ENCODE peak calls at places on chromosome 5, in four cellular contexts. I, U, J and W are unnamed samples.

GRCh38 chr5:5886812-5887486 is 464.5 kb downstream of the ICE1 start:
- DNase-seq in I (no peak), U (no peak), J (no peak), W (no peak)

GRCh38 chr5:158807947-158808346 is 291.8 kb downstream of the EBF1 start:
- DNase-seq in I (no peak), U (no peak), J (peak), W (peak)

GRCh38 chr5:93017854-93018253 is 563.2 kb downstream of the NR2F1-AS1 start:
- DNase-seq in I (no peak), U (peak), J (peak), W (peak)

GRCh38 chr5:78004559-78004958 is 228.4 kb upstream of the TBCA start:
- DNase-seq in I (no peak), U (no peak), J (no peak), W (peak)

GRCh38 chr5:74833537-74834266 is 32.5 kb downstream of the FAM169A start:
- DNase-seq in I (no peak), U (no peak), J (no peak), W (no peak)

GRCh38 chr5:132746592-132747063 is 598 bp upstream of the CCNI2 start:
- DNase-seq in I (no peak), U (no peak), J (no peak), W (peak)

GRCh38 chr5:180251141-180251540 is 40.7 kb downstream of the MAPK9 start:
- DNase-seq in I (no peak), U (no peak), J (no peak), W (no peak)

GRCh38 chr5:80453372-80453771 is 34.5 kb upstream of the FAM151B start:
- DNase-seq in I (no peak), U (no peak), J (no peak), W (no peak)

GRCh38 chr5:36875789-36876388 is 680 bp upstream of the NIPBL start:
- DNase-seq in I (peak), U (no peak), J (peak), W (peak)

GRCh38 chr5:16582081-16582480 is 34.7 kb downstream of the RETREG1 start:
- DNase-seq in I (no peak), U (no peak), J (no peak), W (no peak)

GRCh38 chr5:50958852-50959457 is 292.5 kb downstream of the PARP8 start:
- DNase-seq in I (no peak), U (no peak), J (peak), W (peak)

GRCh38 chr5:135456238-135457099 is 4.3 kb upstream of the TIFAB start:
- DNase-seq in I (no peak), U (peak), J (peak), W (peak)

GRCh38 chr5:180860273-180860886 is 696 bp downstream of the ZFP62 start:
- DNase-seq in I (peak), U (no peak), J (no peak), W (peak)

GRCh38 chr5:172452398-172453205 is 1.7 kb downstream of the SH3PXD2B start:
- DNase-seq in I (no peak), U (peak), J (peak), W (peak)

GRCh38 chr5:65938256-65938655 is 11.9 kb downstream of the ERBIN start:
- DNase-seq in I (no peak), U (no peak), J (no peak), W (no peak)

GRCh38 chr5:79200573-79201183 is 35.3 kb upstream of the JMY start:
- DNase-seq in I (no peak), U (no peak), J (peak), W (peak)

GRCh38 chr5:32536246-32536645 is 49.1 kb upstream of the SUB1 start:
- DNase-seq in I (no peak), U (no peak), J (no peak), W (no peak)

GRCh38 chr5:122929980-122930379 is 84.6 kb downstream of the SNX24 start:
- DNase-seq in I (no peak), U (no peak), J (no peak), W (no peak)

GRCh38 chr5:158502686-158503085 is 597.0 kb downstream of the EBF1 start:
- DNase-seq in I (peak), U (no peak), J (no peak), W (no peak)

GRCh38 chr5:176774216-176775171 is 35.9 kb upstream of the UNC5A start:
- DNase-seq in I (no peak), U (no peak), J (no peak), W (no peak)

GRCh38 chr5:663436-664342 is 29.5 kb downstream of the TPPP start:
- DNase-seq in I (no peak), U (no peak), J (no peak), W (no peak)

GRCh38 chr5:14665110-14665822 is 748 bp downstream of the OTULIN start:
- DNase-seq in I (peak), U (no peak), J (peak), W (peak)

GRCh38 chr5:3593771-3594513 is 1.7 kb upstream of the IRX1 start:
- DNase-seq in I (no peak), U (no peak), J (no peak), W (no peak)

GRCh38 chr5:3596261-3596825 is 711 bp downstream of the IRX1 start:
- DNase-seq in I (no peak), U (no peak), J (no peak), W (no peak)

GRCh38 chr5:3592298-3592697 is 3.3 kb upstream of the IRX1 start:
- DNase-seq in I (no peak), U (no peak), J (no peak), W (no peak)

GRCh38 chr5:3595102-3595961 is at the start of gene IRX1:
- DNase-seq in I (no peak), U (no peak), J (no peak), W (no peak)

DNA sequence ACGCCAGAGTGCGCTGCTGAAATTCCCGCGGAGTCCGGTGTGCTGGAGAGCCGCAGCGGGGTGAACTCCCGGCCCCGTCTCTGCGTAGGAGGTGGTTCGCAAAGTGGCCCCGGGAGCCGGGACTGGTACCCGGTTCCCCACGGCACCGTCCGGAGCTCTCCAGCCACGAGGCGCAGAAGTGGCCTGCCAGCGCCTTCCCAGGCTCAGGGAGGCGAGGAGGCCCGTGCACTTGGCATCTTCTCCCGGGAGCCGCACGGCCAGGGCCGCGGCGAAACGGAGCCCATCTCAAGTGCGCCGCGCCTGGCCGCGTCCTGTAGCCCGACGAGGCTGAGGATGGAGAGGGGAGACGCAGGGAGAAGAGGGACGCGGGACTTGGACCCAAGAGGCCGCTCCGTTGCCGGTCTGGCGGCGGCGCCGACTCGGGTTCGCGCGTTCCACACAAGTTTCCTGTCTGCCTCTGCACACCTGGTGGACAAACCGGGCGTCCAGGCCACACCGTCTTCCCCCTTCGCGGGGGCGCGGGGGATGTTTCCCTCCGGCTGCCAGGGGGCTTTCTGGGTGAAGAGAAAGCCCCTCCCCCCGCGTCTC is 1.0 kb upstream of the IRX1 start:
- DNase-seq in I (no peak), U (no peak), J (no peak), W (no peak)
- TF ChIP-seq CTCF in I (no peak), U (no peak), J (no peak), W (no peak)

DNA sequence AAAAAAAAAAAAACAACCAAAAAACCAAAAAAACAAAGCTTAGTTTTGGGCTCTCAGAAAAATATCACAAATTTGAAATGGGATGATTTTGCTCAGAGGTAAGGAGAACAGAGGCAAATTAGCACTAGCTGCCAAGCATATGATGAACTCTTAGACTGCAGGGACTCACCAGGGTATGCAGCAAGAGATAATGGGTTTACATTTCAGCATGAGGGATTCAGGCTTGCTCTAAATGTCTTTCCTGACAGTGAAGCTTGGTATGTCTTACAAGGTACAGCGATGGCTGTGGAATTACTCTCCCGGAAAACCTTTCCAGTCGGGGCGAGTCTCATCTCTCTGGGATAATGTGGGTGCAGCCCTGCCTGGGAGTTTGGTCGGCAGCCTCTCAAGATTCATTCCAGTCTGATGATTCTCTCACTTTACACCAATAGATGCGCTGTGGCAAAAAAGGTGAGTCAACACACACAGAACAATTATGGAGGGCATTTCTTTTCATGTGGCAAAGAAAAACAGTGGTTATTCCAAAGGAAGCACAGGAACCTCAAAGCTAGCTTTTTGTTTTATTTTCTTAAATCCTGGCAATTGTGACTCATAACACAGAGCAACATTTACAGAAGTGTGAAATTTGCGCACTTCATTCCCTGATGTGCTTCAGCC is 190.2 kb downstream of the DCP2 start:
- DNase-seq in I (no peak), U (no peak), J (peak), W (peak)
- H3K4me3 ChIP-seq in I (no peak), U (no peak), J (no peak), W (no peak)

GRCh38 chr5:151682240-151682639 is 4.5 kb downstream of the SPARC start:
- DNase-seq in I (no peak), U (no peak), J (no peak), W (peak)
- TF ChIP-seq CTCF in I (no peak), U (peak), J (peak), W (peak)

GRCh38 chr5:163916856-163917255 is 411.4 kb downstream of the MAT2B start:
- DNase-seq in I (no peak), U (no peak), J (peak), W (peak)

GRCh38 chr5:163916376-163916775 is 411.0 kb downstream of the MAT2B start:
- DNase-seq in I (no peak), U (no peak), J (peak), W (peak)

GRCh38 chr5:163913548-163913947 is 408.1 kb downstream of the MAT2B start:
- DNase-seq in I (no peak), U (no peak), J (peak), W (peak)

GRCh38 chr5:163914911-163915310 is 409.5 kb downstream of the MAT2B start:
- DNase-seq in I (no peak), U (no peak), J (no peak), W (no peak)

GRCh38 chr5:163915481-163915961 is 410.1 kb downstream of the MAT2B start:
- DNase-seq in I (no peak), U (no peak), J (peak), W (peak)
- H3K4me3 ChIP-seq in I (no peak), U (no peak), J (no peak), W (no peak)

GRCh38 chr5:54769072-54769471 is 216.3 kb downstream of the ESM1 start:
- DNase-seq in I (no peak), U (no peak), J (no peak), W (no peak)
- TF ChIP-seq CTCF in I (no peak), U (no peak), J (no peak), W (peak)